ENCODE peak calls at places on chromosomes 13 and 19, in nine cellular contexts. P, T, E, A, H, K, W, L and C are unnamed samples.

GRCh38 chr19:4707322-4707721 is 16.3 kb downstream of the DPP9 start:
- DNase-seq in L (no peak), E (no peak), T (no peak), P (no peak), W (no peak), A (no peak), H (no peak), K (no peak), C (no peak)

GRCh38 chr13:73061478-73062275 is 2.9 kb downstream of the KLF5 start:
- DNase-seq in L (peak), T (no peak), K (peak), A (no peak), W (no peak), H (no peak), P (no peak), E (no peak), C (no peak)

GRCh38 chr13:59346861-59347470 is 816.8 kb downstream of the DIAPH3 start:
- DNase-seq in P (no peak), T (no peak), A (no peak), H (no peak), L (no peak), W (no peak), K (no peak), E (no peak), C (no peak)

GRCh38 chr19:13839193-13839937 is 37.6 kb upstream of the NANOS3 start:
- DNase-seq in W (peak), T (peak), K (peak), E (peak), H (peak), A (no peak), L (peak), P (peak), C (peak)

GRCh38 chr13:50208826-50209335 is 193.6 kb downstream of the KCNRG start:
- DNase-seq in A (no peak), L (peak), E (peak), W (no peak), K (peak), T (no peak), P (peak), H (peak), C (no peak)

GRCh38 chr19:37953576-37954303 is 46.7 kb downstream of the SIPA1L3 start:
- DNase-seq in W (no peak), H (no peak), T (no peak), E (no peak), K (no peak), A (no peak), L (no peak), P (peak), C (no peak)

GRCh38 chr13:97743946-97744345 is 209.5 kb upstream of the IPO5 start:
- DNase-seq in T (no peak), L (no peak), E (no peak), K (no peak), A (no peak), W (no peak), P (peak), H (no peak), C (no peak)

GRCh38 chr13:31945202-31945978 is 86.2 kb upstream of the FRY start:
- DNase-seq in L (peak), K (peak), W (peak), P (peak), E (no peak), T (no peak), H (peak), A (no peak), C (no peak)

GRCh38 chr19:2534374-2535050 is 58.6 kb downstream of the GADD45B start:
- DNase-seq in L (no peak), K (no peak), H (no peak), W (no peak), P (no peak), E (no peak), T (no peak), A (no peak), C (no peak)

GRCh38 chr19:13692096-13692495 is 72.2 kb upstream of the MRI1 start:
- DNase-seq in L (peak), P (peak), K (peak), A (no peak), T (no peak), E (no peak), H (peak), W (no peak), C (no peak)

GRCh38 chr19:9934132-9934950 is 2.0 kb downstream of the OLFM2 start:
- DNase-seq in E (peak), T (peak), H (peak), K (peak), P (peak), A (no peak), W (peak), L (peak), C (peak)

GRCh38 chr19:2326699-2327360 is 1.6 kb downstream of the LSM7 start:
- DNase-seq in W (no peak), E (no peak), T (no peak), K (no peak), P (no peak), H (no peak), L (no peak), A (no peak), C (no peak)

GRCh38 chr19:30871979-30872378 is 477.3 kb downstream of the TSHZ3 start:
- DNase-seq in P (no peak), A (no peak), T (no peak), L (no peak), K (no peak), W (no peak), H (no peak), E (no peak), C (no peak)

GRCh38 chr19:39156230-39156890 is 30.8 kb downstream of the PAK4 start:
- DNase-seq in T (no peak), H (no peak), P (no peak), W (no peak), E (no peak), L (peak), A (no peak), K (peak), C (no peak)